ENCODE peak calls at places on chromosomes 16 and 17, in ten cellular contexts. K is MCF 10A; X is activated T-cell treated with anti-CD3 and anti-CD28 coated beads for 24 hours; R is nephron progenitor cell; N is AG10803; F is NCI-H748 treated with DMSO at 0.1 percent for 48 hours; T is activated effector memory CD4-positive, alpha-beta T cell treated with Interleukin-2 at 50 U/mL for 16 hours; E is caudate nucleus; Y is activated CD8-positive, alpha-beta T cell treated with anti-CD3 and anti-CD28 coated beads for 36 hours; S is LHCN-M2. V is an unnamed sample.

GRCh38 chr16:8572919-8573724 is 17.2 kb downstream of the TMEM114 start:
- DNase-seq in K (peak), X (no peak), R (peak), N (peak), F (no peak), T (no peak), E (no peak), Y (peak), S (no peak), V (no peak)

GRCh38 chr16:81544261-81544660 is 99.7 kb downstream of the CMIP start:
- DNase-seq in K (no peak), X (no peak), R (no peak), N (no peak), F (no peak), T (no peak), E (no peak), Y (no peak), S (no peak), V (no peak)

GRCh38 chr16:6827272-6827671 is 505.4 kb upstream of the RBFOX1 start:
- DNase-seq in K (no peak), X (no peak), R (no peak), N (no peak), F (no peak), T (no peak), E (no peak), Y (no peak), S (no peak), V (no peak)

GRCh38 chr17:44831270-44831770 is 1.2 kb upstream of the GJC1 start:
- DNase-seq in K (no peak), X (no peak), R (no peak), N (no peak), F (no peak), T (no peak), E (no peak), Y (no peak), S (no peak), V (no peak)

GRCh38 chr17:57422574-57423164 is 166.3 kb downstream of the MSI2 start:
- DNase-seq in K (peak), X (no peak), R (no peak), N (peak), F (no peak), T (no peak), E (peak), Y (peak), S (peak), V (no peak)

GRCh38 chr17:30256756-30257506 is 21.4 kb upstream of the SLC6A4 start:
- DNase-seq in K (no peak), X (no peak), R (no peak), N (peak), F (no peak), T (no peak), E (no peak), Y (no peak), S (no peak), V (no peak)

GRCh38 chr16:85286970-85287814 is 174.9 kb upstream of the CIBAR2 start:
- DNase-seq in K (peak), X (no peak), R (peak), N (peak), F (no peak), T (no peak), E (peak), Y (no peak), S (peak), V (no peak)

GRCh38 chr16:4691666-4692412 is 1.5 kb upstream of the NUDT16L1 start:
- DNase-seq in K (no peak), X (no peak), R (no peak), N (no peak), F (no peak), T (no peak), E (no peak), Y (no peak), S (peak), V (no peak)

GRCh38 chr17:30530346-30531025 is 53.3 kb downstream of the GOSR1 start:
- DNase-seq in K (no peak), X (no peak), R (no peak), N (peak), F (no peak), T (no peak), E (no peak), Y (no peak), S (no peak), V (no peak)

GRCh38 chr17:51860934-51861561 is 297.5 kb downstream of the CA10 start:
- DNase-seq in K (peak), X (peak), R (peak), N (peak), F (peak), T (no peak), E (no peak), Y (peak), S (peak), V (no peak)

GRCh38 chr17:77129568-77130301 is 11.0 kb upstream of the SEC14L1 start:
- DNase-seq in K (no peak), X (no peak), R (peak), N (peak), F (no peak), T (no peak), E (no peak), Y (no peak), S (peak), V (no peak)

GRCh38 chr17:28330671-28331070 is 4.6 kb downstream of the IFT20 start:
- DNase-seq in K (no peak), X (no peak), R (no peak), N (no peak), F (no peak), T (no peak), E (no peak), Y (no peak), S (no peak), V (no peak)

GRCh38 chr17:35051579-35052239 is 11.8 kb downstream of the RFFL start:
- DNase-seq in K (no peak), X (no peak), R (no peak), N (peak), F (no peak), T (no peak), E (no peak), Y (peak), S (peak), V (no peak)

GRCh38 chr17:80770881-80771611 is 220.6 kb upstream of the CHMP6 start:
- DNase-seq in K (no peak), X (no peak), R (no peak), N (no peak), F (no peak), T (no peak), E (no peak), Y (no peak), S (no peak), V (no peak)

GRCh38 chr16:629289-630023 is 1.3 kb upstream of the WFIKKN1 start:
- DNase-seq in K (no peak), X (no peak), R (peak), N (no peak), F (no peak), T (no peak), E (no peak), Y (no peak), S (no peak), V (no peak)

GRCh38 chr17:13626703-13627102 is 25.0 kb upstream of the HS3ST3A1 start:
- DNase-seq in K (peak), X (no peak), R (no peak), N (peak), F (no peak), T (no peak), E (no peak), Y (no peak), S (peak), V (no peak)

GRCh38 chr17:16439303-16439791 is 24.0 kb downstream of the TRPV2 start:
- DNase-seq in K (no peak), X (no peak), R (no peak), N (peak), F (no peak), T (peak), E (no peak), Y (no peak), S (no peak), V (no peak)

GRCh38 chr17:45948881-45949624 is 50.0 kb upstream of the STH start:
- DNase-seq in K (peak), X (peak), R (peak), N (peak), F (no peak), T (peak), E (peak), Y (peak), S (peak), V (peak)

GRCh38 chr16:31004658-31005057 is 5.8 kb downstream of the STX1B start:
- DNase-seq in K (no peak), X (no peak), R (no peak), N (no peak), F (no peak), T (no peak), E (no peak), Y (no peak), S (no peak), V (no peak)

GRCh38 chr16:87273471-87274030 is 43.6 kb downstream of the C16orf95 start:
- DNase-seq in K (no peak), X (no peak), R (no peak), N (no peak), F (no peak), T (no peak), E (no peak), Y (no peak), S (no peak), V (no peak)

GRCh38 chr16:30606004-30606403 is 4.2 kb downstream of the ZNF689 start:
- DNase-seq in K (no peak), X (no peak), R (no peak), N (no peak), F (no peak), T (no peak), E (no peak), Y (no peak), S (no peak), V (no peak)

GRCh38 chr17:36149296-36149820 is 27.1 kb downstream of the TBC1D3B start:
- DNase-seq in K (peak), X (no peak), R (no peak), N (peak), F (no peak), T (no peak), E (no peak), Y (no peak), S (peak), V (no peak)

GRCh38 chr17:32124985-32125847 is 17.1 kb upstream of the RHOT1 start:
- DNase-seq in K (no peak), X (no peak), R (no peak), N (no peak), F (no peak), T (no peak), E (no peak), Y (no peak), S (no peak), V (no peak)

GRCh38 chr16:58444265-58444664 is 52.0 kb downstream of the GINS3 start:
- DNase-seq in K (no peak), X (no peak), R (no peak), N (no peak), F (no peak), T (no peak), E (no peak), Y (no peak), S (no peak), V (no peak)

V was measured in activated T-helper 1 cell treated with Interleukin-2 at 50 U/mL for 16 hours.